ENCODE peak calls at places on chromosomes 3 and 15, in nine cellular contexts. T is mammary epithelial cell, K is HFF-Myc, F is cardiac muscle cell, G is iPS DF 6.9, J is HL-60, Q is prostate gland, U is aorta, I is neuronal stem cell. C is an unnamed sample.

GRCh38 chr3:46496745-46497555 is 826 bp upstream of the RTP3 start:
- DNase-seq in T (no peak), K (no peak), F (peak; percentile 21), G (peak; percentile 52), J (no peak), Q (no peak), U (no peak), I (no peak), C (peak; percentile 36)

GRCh38 chr3:142065932-142066331 is 83.4 kb downstream of the TFDP2 start:
- DNase-seq in T (no peak), K (no peak), F (no peak), G (no peak), J (no peak), Q (no peak), U (no peak), I (no peak), C (no peak)

GRCh38 chr3:138412821-138413531 is 21.4 kb upstream of the ESYT3 start:
- DNase-seq in T (no peak), K (no peak), F (peak; percentile 20), G (no peak), J (peak; percentile 37), Q (no peak), U (no peak), I (no peak), C (peak; percentile 24)

GRCh38 chr3:14808025-14808424 is 10.7 kb upstream of the FGD5 start:
- DNase-seq in T (no peak), K (no peak), F (no peak), G (no peak), J (no peak), Q (no peak), U (no peak), I (no peak), C (no peak)

GRCh38 chr3:161339517-161340500 is 31.5 kb downstream of the SPTSSB start:
- DNase-seq in T (no peak), K (no peak), F (no peak), G (no peak), J (no peak), Q (no peak), U (no peak), I (no peak), C (no peak)

GRCh38 chr3:63519426-63519825 is 133.0 kb upstream of the SNTN start:
- DNase-seq in T (peak; percentile 31), K (no peak), F (peak; percentile 17), G (no peak), J (no peak), Q (no peak), U (no peak), I (no peak), C (peak; percentile 47)

GRCh38 chr3:167100651-167101050 is 279.4 kb downstream of the ZBBX start:
- DNase-seq in T (no peak), K (no peak), F (no peak), G (no peak), J (no peak), Q (no peak), U (no peak), I (no peak), C (no peak)

GRCh38 chr3:28916713-28917499 is 364.0 kb upstream of the RBMS3 start:
- DNase-seq in T (peak; percentile 52), K (no peak), F (peak; percentile 94), G (no peak), J (no peak), Q (peak; percentile 5), U (peak; percentile 80), I (peak; percentile 12), C (peak; percentile 70)

GRCh38 chr15:70358871-70359647 is 261.3 kb upstream of the TLE3 start:
- DNase-seq in T (no peak), K (no peak), F (no peak), G (no peak), J (no peak), Q (no peak), U (peak; percentile 21), I (no peak), C (no peak)

GRCh38 chr3:43062556-43063040 is 43.3 kb downstream of the POMGNT2 start:
- DNase-seq in T (no peak), K (no peak), F (peak; percentile 88), G (no peak), J (no peak), Q (no peak), U (no peak), I (no peak), C (no peak)

GRCh38 chr15:53384417-53384816 is 375.0 kb downstream of the WDR72 start:
- DNase-seq in T (no peak), K (no peak), F (no peak), G (peak; percentile 18), J (no peak), Q (no peak), U (no peak), I (no peak), C (peak; percentile 3)

GRCh38 chr3:157700405-157700804 is 197.2 kb upstream of the VEPH1 start:
- DNase-seq in T (peak; percentile 1), K (no peak), F (peak; percentile 4), G (no peak), J (no peak), Q (no peak), U (no peak), I (no peak), C (peak; percentile 14)

GRCh38 chr3:69313251-69313650 is 72.6 kb downstream of the FRMD4B start:
- DNase-seq in T (no peak), K (no peak), F (no peak), G (no peak), J (no peak), Q (no peak), U (no peak), I (no peak), C (peak; percentile 28)

GRCh38 chr3:181860243-181860642 is 148.5 kb downstream of the SOX2 start:
- DNase-seq in T (no peak), K (no peak), F (no peak), G (no peak), J (no peak), Q (no peak), U (no peak), I (no peak), C (no peak)

GRCh38 chr3:128294999-128295468 is 141.8 kb downstream of the EEFSEC start:
- DNase-seq in T (no peak), K (no peak), F (no peak), G (no peak), J (no peak), Q (no peak), U (no peak), I (no peak), C (no peak)

GRCh38 chr3:48696156-48696555 is 10.4 kb upstream of the NCKIPSD start:
- DNase-seq in T (no peak), K (no peak), F (no peak), G (no peak), J (no peak), Q (no peak), U (no peak), I (no peak), C (no peak)

GRCh38 chr3:48694610-48695051 is 8.9 kb upstream of the NCKIPSD start:
- DNase-seq in T (peak; percentile 85), K (peak; percentile 51), F (peak; percentile 96), G (no peak), J (no peak), Q (peak; percentile 71), U (peak; percentile 91), I (peak; percentile 21), C (peak; percentile 86)

GRCh38 chr3:48692551-48692950 is 6.8 kb upstream of the NCKIPSD start:
- DNase-seq in T (peak; percentile 42), K (no peak), F (no peak), G (no peak), J (no peak), Q (no peak), U (no peak), I (no peak), C (peak; percentile 35)

GRCh38 chr3:48695113-48695753 is 9.5 kb upstream of the NCKIPSD start:
- DNase-seq in T (peak; percentile 70), K (no peak), F (peak; percentile 81), G (peak; percentile 55), J (no peak), Q (peak; percentile 47), U (peak; percentile 61), I (peak; percentile 59), C (peak; percentile 80)

GRCh38 chr3:48693826-48694225 is 8.1 kb upstream of the NCKIPSD start:
- DNase-seq in T (no peak), K (no peak), F (no peak), G (no peak), J (no peak), Q (no peak), U (no peak), I (no peak), C (no peak)
- H3K4me3 ChIP-seq in T (peak overlapping the region; percentile 24), K (no peak overlapping the region), F (no peak overlapping the region), G (no peak overlapping the region), J (no peak overlapping the region), Q (peak overlapping the region; percentile 27), U (no peak overlapping the region), I (no peak overlapping the region), C (peak overlapping the region; percentile 33)

GRCh38 chr15:29140475-29141172 is 129.0 kb downstream of the NSMCE3 start:
- DNase-seq in T (no peak), K (no peak), F (no peak), G (no peak), J (no peak), Q (no peak), U (no peak), I (no peak), C (no peak)
- H3K4me3 ChIP-seq in T (no peak overlapping the region), K (no peak overlapping the region), F (no peak overlapping the region), G (no peak overlapping the region), J (no peak overlapping the region), Q (no peak overlapping the region), U (no peak overlapping the region), I (no peak overlapping the region), C (no peak overlapping the region)

GRCh38 chr15:73368301-73369072 is at the start of gene HCN4:
- DNase-seq in T (no peak), K (no peak), F (no peak), G (no peak), J (no peak), Q (no peak), U (no peak), I (peak; percentile 72), C (peak; percentile 19)

GRCh38 chr15:73369073-73369694 is 426 bp upstream of the HCN4 start:
- DNase-seq in T (no peak), K (no peak), F (no peak), G (no peak), J (no peak), Q (no peak), U (no peak), I (no peak), C (no peak)

GRCh38 chr15:73367624-73368300 is 996 bp downstream of the HCN4 start:
- DNase-seq in T (no peak), K (no peak), F (no peak), G (no peak), J (no peak), Q (no peak), U (no peak), I (no peak), C (no peak)

GRCh38 chr15:73371812-73372211 is 3.1 kb upstream of the HCN4 start:
- DNase-seq in T (no peak), K (no peak), F (no peak), G (no peak), J (no peak), Q (no peak), U (no peak), I (no peak), C (no peak)

GRCh38 chr15:73370151-73370550 is 1.4 kb upstream of the HCN4 start:
- DNase-seq in T (no peak), K (no peak), F (no peak), G (no peak), J (no peak), Q (no peak), U (no peak), I (no peak), C (peak; percentile 9)
- H3K4me3 ChIP-seq in T (no peak overlapping the region), K (no peak overlapping the region), F (peak overlapping the region; percentile 80), G (no peak overlapping the region), J (no peak overlapping the region), Q (no peak overlapping the region), U (no peak overlapping the region), I (no peak overlapping the region), C (no peak overlapping the region)

GRCh38 chr3:123700791-123701712 is 116.2 kb upstream of the HACD2 start:
- DNase-seq in T (no peak), K (no peak), F (no peak), G (no peak), J (no peak), Q (peak; percentile 33), U (peak; percentile 74), I (no peak), C (no peak)
- H3K4me3 ChIP-seq in T (no peak overlapping the region), K (no peak overlapping the region), F (no peak overlapping the region), G (no peak overlapping the region), J (no peak overlapping the region), Q (peak overlapping the region; percentile 33), U (peak overlapping the region; percentile 85), I (no peak overlapping the region), C (no peak overlapping the region)

C was measured in epithelial cell of esophagus.